ENCODE peak calls at places on chromosomes 4 and X, in eight cellular contexts. Q is stimulated activated CD4-positive, alpha-beta T cell treated with anti-CD3 and anti-CD28 coated beads, Interleukin-4, amount 100 ng/mL, for 4 hours; R is naive thymus-derived CD4-positive, alpha-beta T cell; C is HCT116; Z is IMR-90; M is nucleus accumbens; N is iPS-NIHi11; T is LoVo. U is an unnamed sample.
A peak's percentile ranks its signal among the peaks of the same experiment; 100 is the strongest.

GRCh38 chr4:30208731-30209435 is 511.3 kb upstream of the PCDH7 start:
- DNase-seq in C (peak; percentile 36), Q (no peak), Z (peak; percentile 18), T (peak; percentile 25), R (no peak), M (no peak), N (no peak), U (peak; percentile 75)

GRCh38 chr4:48369248-48369647 is 27.9 kb downstream of the SLAIN2 start:
- DNase-seq in N (no peak), T (no peak), C (no peak), Z (peak; percentile 48), Q (no peak), R (no peak), M (no peak), U (no peak)

GRCh38 chrX:104118765-104119164 is 6.4 kb downstream of the ZCCHC18 start:
- DNase-seq in C (no peak), T (no peak), R (no peak), M (no peak), Q (no peak), N (no peak), Z (no peak), U (no peak)

GRCh38 chrX:72297953-72298730 is 7.6 kb downstream of the CITED1 start:
- DNase-seq in T (no peak), Q (no peak), C (no peak), N (peak; percentile 47), M (no peak), Z (no peak), R (no peak), U (no peak)

GRCh38 chrX:109890910-109891502 is 111.9 kb upstream of the TMEM164 start:
- DNase-seq in C (peak; percentile 43), M (no peak), Q (peak; percentile 24), T (peak; percentile 24), R (peak; percentile 42), Z (peak; percentile 59), N (peak; percentile 64), U (peak; percentile 61)

GRCh38 chr4:96175871-96176270 is 336.0 kb downstream of the PDHA2 start:
- DNase-seq in R (no peak), C (no peak), Z (no peak), N (no peak), T (no peak), Q (no peak), M (no peak), U (no peak)

GRCh38 chr4:98630804-98631454 is 27.5 kb downstream of the TSPAN5 start:
- DNase-seq in R (no peak), T (no peak), N (peak; percentile 37), Z (peak; percentile 13), M (no peak), Q (no peak), C (no peak), U (no peak)

GRCh38 chr4:115675721-115676120 is 562.3 kb upstream of the NDST4 start:
- DNase-seq in T (no peak), Q (no peak), M (no peak), N (no peak), R (no peak), Z (no peak), C (no peak), U (peak; percentile 64)

GRCh38 chr4:158856852-158857251 is 88.0 kb downstream of the FNIP2 start:
- DNase-seq in M (no peak), Z (peak; percentile 68), N (peak; percentile 38), R (peak; percentile 13), T (peak; percentile 51), C (peak; percentile 26), Q (no peak), U (peak; percentile 58)

GRCh38 chr4:111334356-111334755 is 711.5 kb upstream of the PITX2 start:
- DNase-seq in T (no peak), Z (peak; percentile 47), M (no peak), C (no peak), R (no peak), Q (no peak), N (no peak), U (no peak)

GRCh38 chr4:138162259-138162658 is 79.9 kb downstream of the SLC7A11 start:
- DNase-seq in Z (no peak), C (no peak), Q (no peak), N (no peak), T (no peak), M (no peak), R (no peak), U (no peak)

GRCh38 chr4:168645933-168646768 is 149.3 kb downstream of the PALLD start:
- DNase-seq in N (no peak), T (no peak), C (no peak), M (no peak), Z (no peak), Q (no peak), R (no peak), U (no peak)

GRCh38 chr4:144734522-144734921 is 88.6 kb downstream of the HHIP start:
- DNase-seq in C (no peak), Q (no peak), T (no peak), Z (peak; percentile 72), R (no peak), M (no peak), N (peak; percentile 27), U (peak; percentile 74)

GRCh38 chr4:179695175-179695574 is 2252.9 kb upstream of the AGA start:
- DNase-seq in R (no peak), Q (no peak), C (no peak), T (no peak), M (no peak), Z (peak; percentile 97), N (no peak), U (peak; percentile 90)

GRCh38 chr4:7001271-7001670 is 41.9 kb upstream of the TADA2B start:
- DNase-seq in N (no peak), Q (no peak), C (no peak), R (no peak), Z (no peak), T (no peak), M (no peak), U (no peak)

GRCh38 chr4:2650276-2650675 is 105.9 kb downstream of the TNIP2 start:
- DNase-seq in Q (no peak), N (no peak), C (no peak), T (no peak), R (no peak), Z (no peak), M (no peak), U (no peak)

GRCh38 chr4:73683033-73683432 is 57.3 kb upstream of the CXCL8 start:
- DNase-seq in M (no peak), C (no peak), Q (no peak), T (no peak), Z (no peak), N (no peak), R (no peak), U (no peak)

GRCh38 chr4:85243857-85244256 is 231.1 kb upstream of the ARHGAP24 start:
- DNase-seq in Q (no peak), N (peak; percentile 18), C (no peak), T (no peak), M (no peak), R (no peak), Z (no peak), U (no peak)

GRCh38 chrX:13285693-13286092 is 34.2 kb downstream of the ATXN3L start:
- DNase-seq in N (no peak), Q (no peak), R (no peak), C (no peak), Z (no peak), M (no peak), T (no peak), U (no peak)

GRCh38 chr4:38160487-38161207 is 200.4 kb downstream of the PTTG2 start:
- DNase-seq in T (peak; percentile 84), C (peak; percentile 88), N (peak; percentile 42), Q (peak; percentile 74), R (peak; percentile 63), M (no peak), Z (peak; percentile 99), U (peak; percentile 93)

GRCh38 chr4:149884529-149885206 is 69.0 kb upstream of the IQCM start:
- DNase-seq in M (no peak), C (no peak), N (no peak), Q (no peak), T (no peak), R (no peak), Z (no peak), U (no peak)